ENCODE peak calls at places on chromosomes 6 and 20, in seven cellular contexts. A, Z, M, Q, W, S and J are unnamed samples.

GRCh38 chr6:155254139-155254538 is 9.7 kb upstream of the CLDN20 start:
- DNase-seq in A (no peak), Z (no peak), M (no peak), Q (no peak), W (no peak), S (no peak), J (no peak)

GRCh38 chr6:109222848-109223247 is 127.5 kb downstream of the CEP57L1 start:
- DNase-seq in A (no peak), Z (no peak), M (no peak), Q (no peak), W (no peak), S (no peak), J (no peak)

GRCh38 chr6:157273756-157274088 is 49.6 kb downstream of the TMEM242 start:
- DNase-seq in A (peak; percentile 31), Z (no peak), M (peak; percentile 43), Q (peak; percentile 70), W (peak; percentile 41), S (no peak), J (no peak)

GRCh38 chr20:61253264-61253639 is 1.2 kb downstream of the CDH4 start:
- DNase-seq in A (no peak), Z (no peak), M (peak; percentile 69), Q (peak; percentile 69), W (no peak), S (no peak), J (no peak)

GRCh38 chr20:20465259-20465658 is 97.4 kb downstream of the INSM1 start:
- DNase-seq in A (no peak), Z (no peak), M (peak; percentile 84), Q (no peak), W (no peak), S (no peak), J (no peak)

GRCh38 chr20:5282561-5282960 is 34.2 kb downstream of the PROKR2 start:
- DNase-seq in A (no peak), Z (no peak), M (no peak), Q (no peak), W (no peak), S (no peak), J (no peak)

GRCh38 chr20:4836935-4837334 is 115.2 kb downstream of the PRND start:
- DNase-seq in A (no peak), Z (no peak), M (no peak), Q (no peak), W (no peak), S (no peak), J (no peak)

GRCh38 chr6:141677598-141678211 is 455.0 kb upstream of the GJE1 start:
- DNase-seq in A (peak; percentile 40), Z (no peak), M (peak; percentile 73), Q (peak; percentile 4), W (peak; percentile 43), S (no peak), J (no peak)

GRCh38 chr6:69953491-69953890 is 87.1 kb downstream of the COL19A1 start:
- DNase-seq in A (no peak), Z (no peak), M (no peak), Q (no peak), W (no peak), S (no peak), J (no peak)

GRCh38 chr20:45041464-45042337 is 59.2 kb downstream of the KCNS1 start:
- DNase-seq in A (peak; percentile 66), Z (no peak), M (peak; percentile 75), Q (no peak), W (no peak), S (peak; percentile 76), J (no peak)

GRCh38 chr6:118810420-118811027 is 83.4 kb upstream of the ASF1A start:
- DNase-seq in A (no peak), Z (no peak), M (peak; percentile 41), Q (no peak), W (no peak), S (no peak), J (peak; percentile 16)

GRCh38 chr6:90355965-90356364 is 59.3 kb upstream of the BACH2 start:
- DNase-seq in A (no peak), Z (no peak), M (peak; percentile 25), Q (no peak), W (no peak), S (no peak), J (no peak)

GRCh38 chr6:42979523-42980177 is 669 bp upstream of the PEX6 start:
- DNase-seq in A (no peak), Z (no peak), M (no peak), Q (peak; percentile 49), W (no peak), S (no peak), J (no peak)

GRCh38 chr20:57849126-57849867 is 139.5 kb upstream of the PMEPA1 start:
- DNase-seq in A (no peak), Z (no peak), M (no peak), Q (no peak), W (no peak), S (no peak), J (no peak)

GRCh38 chr6:116456927-116457326 is 4.2 kb upstream of the CALHM6 start:
- DNase-seq in A (no peak), Z (no peak), M (no peak), Q (no peak), W (no peak), S (no peak), J (no peak)

GRCh38 chr6:136284909-136285308 is 4.7 kb downstream of the BCLAF1 start:
- DNase-seq in A (no peak), Z (no peak), M (peak; percentile 15), Q (no peak), W (no peak), S (no peak), J (no peak)

GRCh38 chr20:40275738-40276137 is 413.3 kb downstream of the MAFB start:
- DNase-seq in A (no peak), Z (no peak), M (no peak), Q (peak; percentile 48), W (no peak), S (no peak), J (no peak)

GRCh38 chr6:31115941-31116560 is 1.5 kb downstream of the PSORS1C1 start:
- DNase-seq in A (no peak), Z (no peak), M (no peak), Q (no peak), W (no peak), S (no peak), J (no peak)

GRCh38 chr6:141413196-141413595 is 719.5 kb upstream of the GJE1 start:
- DNase-seq in A (no peak), Z (no peak), M (no peak), Q (no peak), W (no peak), S (no peak), J (no peak)

GRCh38 chr20:58417418-58417817 is 28.4 kb downstream of the VAPB start:
- DNase-seq in A (no peak), Z (no peak), M (no peak), Q (no peak), W (no peak), S (no peak), J (no peak)

GRCh38 chr6:121515615-121516265 is 80.3 kb downstream of the GJA1 start:
- DNase-seq in A (no peak), Z (no peak), M (no peak), Q (no peak), W (no peak), S (no peak), J (no peak)

GRCh38 chr6:79713701-79714322 is 82.7 kb downstream of the SH3BGRL2 start:
- DNase-seq in A (peak; percentile 47), Z (no peak), M (peak; percentile 78), Q (peak; percentile 53), W (peak; percentile 54), S (no peak), J (no peak)

GRCh38 chr20:38997622-38998021 is 35.5 kb downstream of the DHX35 start:
- DNase-seq in A (no peak), Z (peak; percentile 87), M (peak; percentile 17), Q (no peak), W (no peak), S (no peak), J (no peak)

GRCh38 chr6:90269334-90269733 is 27.3 kb downstream of the BACH2 start:
- DNase-seq in A (no peak), Z (no peak), M (no peak), Q (no peak), W (no peak), S (no peak), J (no peak)

GRCh38 chr6:34374112-34374907 is 18.2 kb downstream of the NUDT3 start:
- DNase-seq in A (no peak), Z (no peak), M (no peak), Q (no peak), W (no peak), S (no peak), J (no peak)

GRCh38 chr6:148629910-148630470 is 116.8 kb upstream of the UST start:
- DNase-seq in A (no peak), Z (no peak), M (no peak), Q (no peak), W (no peak), S (no peak), J (no peak)

GRCh38 chr20:23049201-23049932 is at the start of gene THBD:
- DNase-seq in A (no peak), Z (no peak), M (peak; percentile 68), Q (no peak), W (no peak), S (no peak), J (no peak)
- TF ChIP-seq REST in A (no peak), Z (no peak), M (no peak), Q (no peak), W (no peak), S (no peak), J (no peak)

GRCh38 chr6:9083108-9083507 is 647.8 kb upstream of the SLC35B3 start:
- DNase-seq in A (no peak), Z (no peak), M (no peak), Q (no peak), W (no peak), S (no peak), J (no peak)
- TF ChIP-seq POLR2AphosphoS5 in A (no peak), Z (no peak), M (no peak), Q (no peak), W (no peak), S (no peak), J (no peak)

DNA sequence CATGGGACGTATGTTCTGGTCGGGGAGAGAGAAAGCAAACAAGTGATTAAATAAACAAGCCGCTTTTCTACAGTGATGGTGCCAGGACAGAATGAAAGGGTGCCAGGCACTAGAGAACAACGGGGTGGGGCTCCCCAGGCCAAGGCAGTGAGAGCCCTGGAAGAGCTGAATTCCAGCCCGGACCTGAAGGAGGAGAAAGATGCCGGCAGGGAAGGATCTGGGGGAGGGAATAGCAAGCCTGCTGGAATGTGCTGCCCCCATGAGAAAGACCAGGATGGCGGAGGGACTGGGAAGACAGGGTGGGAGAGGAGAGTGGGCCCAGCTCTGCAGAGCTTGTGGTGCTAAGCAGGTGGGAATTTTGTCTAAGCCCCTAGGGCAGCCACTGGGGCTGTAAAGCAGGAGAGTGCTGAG is 7.5 kb downstream of the SNAI1 start:
- DNase-seq in A (no peak), Z (no peak), M (peak; percentile 50), Q (no peak), W (no peak), S (no peak), J (no peak)
- TF ChIP-seq REST in A (no peak), Z (no peak), M (no peak), Q (no peak), W (no peak), S (no peak), J (no peak)

DNA sequence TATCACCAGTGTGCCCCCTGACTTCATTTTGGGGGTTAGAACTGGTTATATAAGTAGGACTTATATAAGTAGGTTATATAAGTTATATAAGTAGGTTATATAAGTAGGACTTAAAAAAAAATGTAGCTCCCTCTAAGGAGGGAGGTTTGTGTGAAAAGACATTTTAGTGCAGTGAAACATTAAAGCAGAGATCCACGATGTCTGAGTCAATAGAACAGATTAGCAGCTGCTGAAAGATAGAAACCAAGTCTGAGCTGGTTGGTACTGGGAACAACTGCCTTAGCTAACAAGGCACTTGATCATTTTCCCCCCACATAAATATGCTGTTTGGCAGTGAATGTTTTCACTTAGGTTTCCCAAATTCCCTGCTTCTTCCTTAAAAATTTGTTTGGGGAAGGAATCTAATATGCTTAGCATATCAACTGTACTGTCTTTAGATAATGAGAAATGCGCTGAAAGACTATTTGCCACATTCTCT is 2.1 kb upstream of the RPS12 start:
- DNase-seq in A (no peak), Z (no peak), M (no peak), Q (no peak), W (peak; percentile 15), S (no peak), J (no peak)
- TF ChIP-seq POLR2AphosphoS5 in A (no peak), Z (no peak), M (no peak), Q (no peak), W (no peak), S (no peak), J (no peak)